ENCODE peak calls at places on chromosomes 5 and 9, in four cellular contexts. T is OCI-LY7, S is T-helper 2 cell, Q is HTR-8/SVneo. F is an unnamed sample.

GRCh38 chr9:128115187-128116103 is 12.1 kb downstream of the PTGES2 start:
- DNase-seq in Q (no peak), T (no peak), S (no peak), F (no peak)

GRCh38 chr9:112074250-112075008 is 100.7 kb downstream of the SUSD1 start:
- DNase-seq in S (no peak), T (peak), Q (peak), F (peak)

GRCh38 chr9:374726-375125 is 160.1 kb downstream of the DOCK8 start:
- DNase-seq in S (no peak), T (no peak), Q (no peak), F (peak)

GRCh38 chr9:135156525-135157510 is 69.3 kb downstream of the OLFM1 start:
- DNase-seq in Q (peak), S (no peak), T (peak), F (peak)

GRCh38 chr5:2255915-2256645 is 373.4 kb upstream of the IRX4 start:
- DNase-seq in Q (no peak), S (no peak), T (no peak), F (no peak)

GRCh38 chr5:168023190-168023589 is 268.3 kb upstream of the WWC1 start:
- DNase-seq in Q (no peak), S (no peak), T (no peak), F (peak)

GRCh38 chr9:134618823-134619454 is 22.7 kb upstream of the COL5A1 start:
- DNase-seq in S (no peak), T (no peak), Q (no peak), F (no peak)

GRCh38 chr5:157729858-157730257 is 1.4 kb upstream of the THG1L start:
- DNase-seq in S (no peak), Q (no peak), T (peak), F (no peak)

GRCh38 chr5:79495311-79495710 is 18.6 kb downstream of the HOMER1 start:
- DNase-seq in S (no peak), Q (no peak), T (no peak), F (no peak)

GRCh38 chr9:126794441-126794840 is 10.4 kb upstream of the ZBTB43 start:
- DNase-seq in S (no peak), T (no peak), Q (no peak), F (no peak)

GRCh38 chr5:11619339-11620028 is 284.8 kb downstream of the CTNND2 start:
- DNase-seq in T (peak), Q (peak), S (no peak), F (peak)

GRCh38 chr5:135240283-135240633 is 158.8 kb downstream of the MACROH2A1 start:
- DNase-seq in T (no peak), S (no peak), Q (no peak), F (no peak)

GRCh38 chr9:3401556-3401955 is 124.2 kb downstream of the RFX3 start:
- DNase-seq in T (no peak), Q (no peak), S (no peak), F (peak)

GRCh38 chr5:10304932-10305331 is 2.8 kb downstream of the CMBL start:
- DNase-seq in T (no peak), S (no peak), Q (no peak), F (no peak)

GRCh38 chr9:126514037-126514821 is 99.5 kb upstream of the LMX1B start:
- DNase-seq in T (peak), S (no peak), Q (peak), F (peak)

GRCh38 chr5:86880785-86881492 is 263.2 kb downstream of the COX7C start:
- DNase-seq in Q (peak), T (peak), S (no peak), F (peak)

GRCh38 chr9:27528278-27528885 is 1.2 kb downstream of the MOB3B start:
- DNase-seq in Q (peak), T (no peak), S (peak), F (no peak)

GRCh38 chr5:169433221-169433651 is 132.3 kb upstream of the SLIT3 start:
- DNase-seq in T (no peak), S (no peak), Q (no peak), F (no peak)

GRCh38 chr5:132369012-132369470 is 469 bp upstream of the SLC22A5 start:
- DNase-seq in T (no peak), Q (no peak), S (no peak), F (no peak)